ENCODE peak calls at places on chromosome X, in eight cellular contexts. Q, B, L, R, X, Z, S and U are unnamed samples.

GRCh38 chrX:119399772-119400101 is 601 bp downstream of the SLC25A43 start:
- DNase-seq in X (no peak), R (peak; percentile 47), L (no peak), B (peak; percentile 9), Z (no peak), S (no peak), Q (no peak), U (no peak)

GRCh38 chrX:150688911-150689451 is 4.2 kb upstream of the MTMR1 start:
- DNase-seq in S (peak; percentile 86), L (no peak), Z (no peak), Q (peak; percentile 70), B (peak; percentile 39), R (peak; percentile 88), X (peak; percentile 61), U (peak; percentile 56)

GRCh38 chrX:111888600-111888999 is 12.6 kb downstream of the TRPC5OS start:
- DNase-seq in Q (no peak), R (no peak), X (no peak), Z (no peak), B (no peak), L (no peak), S (no peak), U (no peak)

GRCh38 chrX:8845469-8845868 is 44.3 kb upstream of the FAM9A start:
- DNase-seq in Q (no peak), R (no peak), S (no peak), X (no peak), Z (no peak), L (no peak), B (no peak), U (no peak)

GRCh38 chrX:39814391-39814790 is 283.4 kb downstream of the BCOR start:
- DNase-seq in Z (no peak), S (no peak), R (peak; percentile 23), B (peak; percentile 20), X (peak; percentile 38), Q (peak; percentile 12), L (no peak), U (no peak)

GRCh38 chrX:30620125-30620524 is 33.1 kb upstream of the GK start:
- DNase-seq in X (no peak), Z (no peak), Q (no peak), R (no peak), S (no peak), B (no peak), L (no peak), U (no peak)

GRCh38 chrX:56232221-56233082 is at the start of gene KLF8:
- DNase-seq in L (peak; percentile 34), Q (peak; percentile 31), Z (no peak), S (no peak), X (no peak), R (no peak), B (no peak), U (no peak)

GRCh38 chrX:151633157-151633556 is 62.1 kb upstream of the PRRG3 start:
- DNase-seq in X (no peak), Z (no peak), S (no peak), R (no peak), Q (no peak), L (no peak), B (no peak), U (no peak)

GRCh38 chrX:28126886-28127285 is 145.6 kb upstream of the DCAF8L1 start:
- DNase-seq in R (no peak), L (no peak), Z (no peak), S (peak; percentile 24), B (no peak), X (no peak), Q (no peak), U (no peak)

GRCh38 chrX:7448123-7448522 is 300.2 kb upstream of the PUDP start:
- DNase-seq in X (no peak), Z (no peak), L (no peak), Q (no peak), B (no peak), R (no peak), S (no peak), U (no peak)

GRCh38 chrX:128816919-128817318 is 706.4 kb downstream of the SMARCA1 start:
- DNase-seq in R (no peak), Z (no peak), B (no peak), S (no peak), X (no peak), Q (no peak), L (no peak), U (no peak)

GRCh38 chrX:13396887-13397286 is 77.0 kb upstream of the ATXN3L start:
- DNase-seq in S (no peak), Q (no peak), Z (no peak), R (peak; percentile 75), B (peak; percentile 73), X (peak; percentile 39), L (no peak), U (no peak)

GRCh38 chrX:136291824-136292223 is 8.9 kb upstream of the ADGRG4 start:
- DNase-seq in Z (no peak), X (no peak), B (no peak), Q (peak; percentile 19), S (no peak), L (no peak), R (no peak), U (no peak)

GRCh38 chrX:11499076-11500044 is 166.4 kb downstream of the ARHGAP6 start:
- DNase-seq in X (no peak), S (peak; percentile 69), Z (no peak), L (no peak), R (peak; percentile 42), Q (no peak), B (peak; percentile 42), U (no peak)

GRCh38 chrX:36963069-36963808 is 44.9 kb upstream of the FAM47C start:
- DNase-seq in B (no peak), Q (no peak), R (no peak), Z (no peak), S (no peak), X (no peak), L (no peak), U (no peak)

GRCh38 chrX:152881289-152881688 is 16.6 kb upstream of the ZNF185 start:
- DNase-seq in R (no peak), L (no peak), Q (no peak), S (no peak), B (no peak), Z (no peak), X (no peak), U (no peak)

GRCh38 chrX:56233100-56233499 is 944 bp downstream of the KLF8 start:
- DNase-seq in B (no peak), S (no peak), R (no peak), X (no peak), L (no peak), Z (no peak), Q (no peak), U (no peak)

GRCh38 chrX:78710146-78710545 is 37.4 kb upstream of the LPAR4 start:
- DNase-seq in R (peak; percentile 65), Z (no peak), B (no peak), X (no peak), S (peak; percentile 9), Q (no peak), L (no peak), U (peak; percentile 37)

GRCh38 chrX:9471571-9471985 is 6.7 kb downstream of the TBL1X start:
- DNase-seq in S (no peak), B (no peak), R (no peak), L (no peak), Z (no peak), X (no peak), Q (no peak), U (no peak)

GRCh38 chrX:111445485-111445884 is 33.5 kb upstream of the DCX start:
- DNase-seq in R (peak; percentile 35), S (peak; percentile 24), X (peak; percentile 39), Z (no peak), L (no peak), Q (peak; percentile 3), B (peak; percentile 1), U (no peak)

GRCh38 chrX:21509912-21510311 is 135.7 kb downstream of the CNKSR2 start:
- DNase-seq in B (peak; percentile 70), X (peak; percentile 16), R (peak; percentile 32), S (no peak), L (no peak), Z (no peak), Q (peak; percentile 1), U (no peak)

DNA sequence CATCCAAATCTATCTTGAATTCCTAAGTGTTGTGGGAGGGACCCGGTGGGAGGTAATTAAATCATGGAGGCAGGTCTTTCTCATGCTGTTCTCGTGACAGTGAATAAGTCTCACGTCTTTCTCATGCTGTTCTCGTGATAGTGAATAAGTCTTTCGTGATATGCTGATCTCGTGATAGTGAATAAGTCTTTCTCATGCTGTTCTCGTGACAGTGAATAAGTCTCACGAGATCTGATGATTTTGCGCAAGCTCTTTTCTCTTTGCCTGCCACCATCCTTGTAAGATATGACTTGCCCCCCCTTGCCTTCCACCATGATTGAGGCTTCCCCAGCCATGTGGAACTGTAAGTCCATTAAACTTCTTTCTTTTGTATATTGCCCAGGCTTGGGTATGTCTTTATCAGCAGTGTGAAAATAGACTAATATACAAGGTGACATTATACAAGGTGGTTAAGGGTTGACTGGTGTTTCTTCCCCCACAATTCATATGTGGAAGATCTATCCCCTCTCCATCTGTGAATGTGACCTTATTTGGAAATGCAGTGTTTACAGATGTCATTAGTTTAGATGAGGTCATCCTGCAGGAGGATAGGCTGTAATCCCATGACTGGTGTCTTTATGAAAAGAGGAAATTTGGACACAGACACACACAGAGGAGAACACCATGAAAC is 27.6 kb downstream of the ARSD start:
- DNase-seq in L (no peak), Z (no peak), S (no peak), B (no peak), R (no peak), X (peak; percentile 39), Q (no peak), U (no peak)
- TF ChIP-seq CTCF in L (no peak), Z (no peak), S (no peak), B (no peak), R (no peak), X (no peak), Q (no peak), U (no peak)

GRCh38 chrX:18984381-18985185 is 669 bp upstream of the PHKA2 start:
- DNase-seq in S (no peak), Q (peak; percentile 76), R (peak; percentile 65), B (peak; percentile 70), L (peak; percentile 83), X (peak; percentile 86), Z (peak; percentile 75), U (peak; percentile 27)
- TF ChIP-seq CTCF in S (peak; percentile 50), Q (no peak), R (peak; percentile 40), B (no peak), L (peak; percentile 38), X (peak; percentile 25), Z (peak; percentile 71), U (peak; percentile 47)

GRCh38 chrX:63930140-63930539 is 145.1 kb upstream of the ARHGEF9 start:
- DNase-seq in S (no peak), B (no peak), Q (no peak), L (no peak), X (peak; percentile 20), Z (no peak), R (peak; percentile 17), U (no peak)
- TF ChIP-seq CTCF in S (peak; percentile 10), B (no peak), Q (no peak), L (peak; percentile 24), X (peak; percentile 22), Z (peak; percentile 60), R (peak; percentile 59), U (peak; percentile 14)

DNA sequence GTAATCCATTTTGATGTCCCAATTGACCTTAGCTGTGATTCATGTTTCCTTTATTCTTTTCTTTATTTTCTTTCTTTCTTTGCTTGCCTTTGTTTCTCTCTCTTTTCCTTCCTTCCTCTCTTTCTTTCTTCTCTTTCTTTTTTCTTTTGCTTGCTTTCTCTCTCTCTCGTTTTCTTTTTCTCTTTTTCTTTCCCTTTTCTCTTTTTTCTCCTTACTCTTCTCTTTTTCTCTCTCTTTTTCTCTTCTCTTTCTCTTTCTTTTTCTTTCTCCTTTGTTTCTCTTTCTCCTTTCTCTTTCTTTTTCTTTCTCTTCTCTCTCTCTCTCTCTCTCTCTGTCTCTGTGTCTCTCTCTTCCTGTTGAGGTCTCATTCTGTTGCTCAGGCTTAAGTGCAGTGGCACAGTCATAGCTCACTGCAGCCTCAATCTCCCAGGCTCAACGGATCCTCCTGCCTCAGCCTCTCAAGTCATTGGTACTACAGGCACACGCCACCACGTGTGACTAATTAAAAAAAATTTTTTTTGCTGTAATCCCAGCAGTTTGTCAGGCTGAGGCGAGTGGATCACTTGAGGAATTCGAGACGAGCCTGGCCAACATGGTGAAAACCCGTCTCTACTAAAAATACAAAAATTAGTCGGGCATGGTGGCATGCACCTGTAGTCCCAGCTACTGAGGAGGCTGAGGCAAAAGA is 8.0 kb upstream of the DHRSX start:
- DNase-seq in B (no peak), S (no peak), R (no peak), Q (no peak), X (no peak), L (no peak), Z (no peak), U (no peak)
- TF ChIP-seq CTCF in B (no peak), S (no peak), R (no peak), Q (no peak), X (no peak), L (no peak), Z (no peak), U (no peak)